ENCODE peak calls at places on chromosomes 13 and 19, in four cellular contexts. One of them, this sample, is unnamed.
A peak's percentile ranks its signal among the peaks of the same experiment; 100 is the strongest.

GRCh38 chr13:62014299-62014698 is 598.6 kb upstream of the PCDH20 start:
- DNase-seq in Panc1: peak; percentile 8
- DNase-seq in pancreas: no peak
- DNase-seq in mucosa of descending colon: no peak
- DNase-seq in this sample: no peak

GRCh38 chr19:54392078-54392477 is 23.2 kb upstream of the TTYH1 start:
- DNase-seq in Panc1: no peak
- DNase-seq in pancreas: no peak
- DNase-seq in mucosa of descending colon: no peak
- DNase-seq in this sample: no peak

GRCh38 chr19:12364391-12365093 is 941 bp downstream of the ZNF442 start:
- DNase-seq in Panc1: no peak
- DNase-seq in pancreas: no peak
- DNase-seq in mucosa of descending colon: no peak
- DNase-seq in this sample: peak; percentile 68

GRCh38 chr19:18044825-18045304 is 36.9 kb downstream of the ARRDC2 start:
- DNase-seq in Panc1: no peak
- DNase-seq in pancreas: peak; percentile 69
- DNase-seq in mucosa of descending colon: peak; percentile 83
- DNase-seq in this sample: peak; percentile 89

GRCh38 chr19:28537079-28537478 is 675.9 kb downstream of the UQCRFS1 start:
- DNase-seq in Panc1: no peak
- DNase-seq in pancreas: no peak
- DNase-seq in mucosa of descending colon: no peak
- DNase-seq in this sample: no peak

GRCh38 chr13:53885997-53886396 is 857.4 kb downstream of the OLFM4 start:
- DNase-seq in Panc1: no peak
- DNase-seq in pancreas: no peak
- DNase-seq in mucosa of descending colon: no peak
- DNase-seq in this sample: no peak

GRCh38 chr13:37303610-37304009 is 198.1 kb upstream of the CSNK1A1L start:
- DNase-seq in Panc1: no peak
- DNase-seq in pancreas: no peak
- DNase-seq in mucosa of descending colon: no peak
- DNase-seq in this sample: no peak

GRCh38 chr13:101726681-101727080 is 274.2 kb downstream of the ITGBL1 start:
- DNase-seq in Panc1: no peak
- DNase-seq in pancreas: no peak
- DNase-seq in mucosa of descending colon: no peak
- DNase-seq in this sample: no peak

GRCh38 chr19:40266912-40267600 is 18.1 kb downstream of the AKT2 start:
- DNase-seq in Panc1: no peak
- DNase-seq in pancreas: no peak
- DNase-seq in mucosa of descending colon: no peak
- DNase-seq in this sample: no peak

DNA sequence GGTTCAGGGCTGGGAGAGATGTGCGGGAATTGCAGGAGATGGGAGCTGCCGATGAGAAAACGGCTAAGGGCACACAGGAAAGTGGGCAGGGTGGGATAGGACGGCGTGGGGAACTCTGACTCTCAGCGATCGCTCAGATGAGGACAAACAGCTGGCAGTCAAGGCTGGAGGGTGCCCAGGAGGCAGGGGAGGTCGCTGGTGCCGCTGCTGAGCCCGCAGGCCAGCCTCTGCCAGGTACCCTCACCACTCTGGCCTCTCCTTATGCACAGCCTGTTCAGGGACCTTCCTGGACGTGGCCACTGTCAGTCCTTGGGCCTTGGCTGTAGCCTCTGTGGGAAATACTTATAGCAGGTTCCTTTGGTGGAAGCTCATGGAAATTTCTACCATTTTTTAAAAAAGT is 308.6 kb downstream of the TEX29 start:
- DNase-seq in Panc1: no peak
- DNase-seq in pancreas: no peak
- DNase-seq in mucosa of descending colon: no peak
- DNase-seq in this sample: no peak
- H3K9me3 ChIP-seq in Panc1: no peaks in the 10 kb centered on the region
- H3K9me3 ChIP-seq in pancreas: no peaks in the 10 kb centered on the region
- H3K9me3 ChIP-seq in mucosa of descending colon: no peaks in the 10 kb centered on the region
- H3K9me3 ChIP-seq in this sample: no peaks in the 10 kb centered on the region

GRCh38 chr19:23872282-23872919 is 42.3 kb upstream of the ZNF726 start:
- DNase-seq in Panc1: no peak
- DNase-seq in pancreas: no peak
- DNase-seq in mucosa of descending colon: no peak
- DNase-seq in this sample: no peak

GRCh38 chr19:23868630-23869029 is 46.1 kb upstream of the ZNF726 start:
- DNase-seq in Panc1: no peak
- DNase-seq in pancreas: no peak
- DNase-seq in mucosa of descending colon: no peak
- DNase-seq in this sample: no peak

GRCh38 chr19:23867895-23868294 is 46.8 kb upstream of the ZNF726 start:
- DNase-seq in Panc1: no peak
- DNase-seq in pancreas: no peak
- DNase-seq in mucosa of descending colon: no peak
- DNase-seq in this sample: no peak
- H3K9me3 ChIP-seq in Panc1: no peaks in the 10 kb centered on the region
- H3K9me3 ChIP-seq in pancreas: no peaks in the 10 kb centered on the region
- H3K9me3 ChIP-seq in mucosa of descending colon: peaks cover 6% of the 10 kb centered on the region
- H3K9me3 ChIP-seq in this sample: no peaks in the 10 kb centered on the region

DNA sequence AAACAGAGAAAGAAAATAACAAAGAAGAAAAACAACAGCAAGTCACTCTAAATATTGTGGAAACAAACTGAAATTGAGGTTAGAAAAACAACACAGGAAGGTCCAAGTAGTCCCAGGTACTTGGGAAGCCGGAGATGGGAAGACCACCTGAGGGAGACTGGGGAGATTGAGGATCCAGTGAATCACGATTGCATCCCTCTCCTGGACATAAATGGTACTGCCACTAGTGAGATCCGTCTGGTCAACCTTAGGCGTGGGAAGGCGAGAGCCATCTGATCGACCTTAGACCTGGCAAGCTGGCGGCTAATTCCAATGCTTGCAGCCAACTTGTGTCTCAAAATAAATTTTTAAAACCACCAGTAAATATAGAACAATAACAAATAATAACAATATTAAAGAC is 81.9 kb downstream of the ZNF726 start:
- DNase-seq in Panc1: no peak
- DNase-seq in pancreas: no peak
- DNase-seq in mucosa of descending colon: no peak
- DNase-seq in this sample: no peak
- H3K9me3 ChIP-seq in Panc1: no peaks in the 10 kb centered on the region
- H3K9me3 ChIP-seq in pancreas: no peaks in the 10 kb centered on the region
- H3K9me3 ChIP-seq in mucosa of descending colon: peaks cover 43% of the 10 kb centered on the region
- H3K9me3 ChIP-seq in this sample: no peaks in the 10 kb centered on the region

GRCh38 chr13:40656358-40656757 is 10.1 kb downstream of the FOXO1 start:
- DNase-seq in Panc1: no peak
- DNase-seq in pancreas: no peak
- DNase-seq in mucosa of descending colon: no peak
- DNase-seq in this sample: no peak
- H3K9me3 ChIP-seq in Panc1: no peaks in the 10 kb centered on the region
- H3K9me3 ChIP-seq in pancreas: no peaks in the 10 kb centered on the region
- H3K9me3 ChIP-seq in mucosa of descending colon: no peaks in the 10 kb centered on the region
- H3K9me3 ChIP-seq in this sample: no peaks in the 10 kb centered on the region

GRCh38 chr13:83440465-83440864 is 441.8 kb downstream of the SLITRK1 start:
- DNase-seq in Panc1: no peak
- DNase-seq in pancreas: no peak
- DNase-seq in mucosa of descending colon: no peak
- DNase-seq in this sample: no peak
- H3K9me3 ChIP-seq in Panc1: no peaks in the 10 kb centered on the region
- H3K9me3 ChIP-seq in pancreas: no peaks in the 10 kb centered on the region
- H3K9me3 ChIP-seq in mucosa of descending colon: peaks cover 31% of the 10 kb centered on the region
- H3K9me3 ChIP-seq in this sample: no peaks in the 10 kb centered on the region

DNA sequence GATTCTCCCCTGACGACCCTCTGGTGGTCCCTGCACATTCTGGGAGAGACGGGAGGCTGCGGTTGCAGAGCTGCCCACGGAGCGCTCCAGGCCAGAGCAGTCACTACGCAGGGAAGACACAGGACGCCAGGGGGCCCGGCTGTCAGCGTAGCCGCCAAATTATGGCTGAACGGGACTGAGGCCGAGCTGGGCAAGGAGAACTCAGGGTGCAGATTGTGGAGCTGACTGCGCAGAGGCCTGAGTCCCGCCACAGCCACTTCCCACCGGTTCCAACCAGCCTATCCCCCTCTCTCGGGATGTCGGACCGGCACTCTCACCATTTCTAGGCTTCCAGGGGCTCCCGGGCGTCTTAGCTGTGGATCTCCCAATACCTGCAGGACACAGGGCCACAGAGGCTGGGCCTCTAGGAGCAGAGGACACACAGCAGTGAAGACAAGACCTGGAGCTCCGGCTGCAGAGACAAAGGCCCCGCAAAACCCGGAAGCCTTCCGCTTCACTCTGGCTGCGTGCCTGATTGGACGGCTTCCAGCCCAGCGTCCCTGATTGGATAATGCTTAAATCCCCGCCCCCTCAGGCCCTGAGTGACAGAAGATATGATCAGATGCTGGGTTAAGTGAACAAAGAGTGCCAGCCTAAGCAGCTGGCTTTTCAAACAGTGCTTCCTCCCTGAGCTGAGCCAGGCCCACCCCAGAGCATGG is at the start of gene ZNF737:
- DNase-seq in Panc1: peak; percentile 63
- DNase-seq in pancreas: peak; percentile 97
- DNase-seq in mucosa of descending colon: peak; percentile 97
- DNase-seq in this sample: peak; percentile 96
- H3K9me3 ChIP-seq in Panc1: no peaks in the 10 kb centered on the region
- H3K9me3 ChIP-seq in pancreas: no peaks in the 10 kb centered on the region
- H3K9me3 ChIP-seq in mucosa of descending colon: peaks cover 56% of the 10 kb centered on the region
- H3K9me3 ChIP-seq in this sample: peaks cover 6% of the 10 kb centered on the region

DNA sequence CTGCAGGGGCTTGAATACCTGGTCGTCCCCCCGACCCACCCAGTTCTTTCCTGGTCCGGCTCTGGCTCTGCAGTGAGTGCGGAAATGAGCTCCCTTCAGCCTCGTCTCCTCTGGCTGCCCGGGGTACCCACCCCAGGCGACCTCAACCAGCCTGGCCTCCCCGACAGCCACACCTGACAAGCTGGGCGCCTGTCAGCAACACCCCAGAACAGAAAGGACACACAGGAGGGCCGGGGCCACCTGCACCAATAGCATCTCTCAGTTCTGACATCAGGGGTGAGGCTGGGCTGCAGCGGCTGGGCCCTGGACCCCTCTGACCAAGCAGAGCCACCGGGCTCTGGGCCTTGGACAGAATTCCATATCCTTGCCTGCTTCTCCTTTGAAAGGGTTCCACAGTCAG is 19.7 kb downstream of the SUGP1 start:
- DNase-seq in Panc1: no peak
- DNase-seq in pancreas: no peak
- DNase-seq in mucosa of descending colon: no peak
- DNase-seq in this sample: no peak
- H3K9me3 ChIP-seq in Panc1: no peaks in the 10 kb centered on the region
- H3K9me3 ChIP-seq in pancreas: no peaks in the 10 kb centered on the region
- H3K9me3 ChIP-seq in mucosa of descending colon: no peaks in the 10 kb centered on the region
- H3K9me3 ChIP-seq in this sample: no peaks in the 10 kb centered on the region

GRCh38 chr19:56398809-56399208 is 5.3 kb upstream of the ZNF583 start:
- DNase-seq in Panc1: no peak
- DNase-seq in pancreas: no peak
- DNase-seq in mucosa of descending colon: no peak
- DNase-seq in this sample: no peak
- H3K9me3 ChIP-seq in Panc1: peaks cover 61% of the 10 kb centered on the region
- H3K9me3 ChIP-seq in pancreas: no peaks in the 10 kb centered on the region
- H3K9me3 ChIP-seq in mucosa of descending colon: peaks cover 80% of the 10 kb centered on the region
- H3K9me3 ChIP-seq in this sample: peaks cover 8% of the 10 kb centered on the region

GRCh38 chr19:56554272-56554869 is 12.9 kb upstream of the ZNF470 start:
- DNase-seq in Panc1: no peak
- DNase-seq in pancreas: no peak
- DNase-seq in mucosa of descending colon: no peak
- DNase-seq in this sample: no peak
- H3K9me3 ChIP-seq in Panc1: peaks cover 75% of the 10 kb centered on the region
- H3K9me3 ChIP-seq in pancreas: peaks cover 44% of the 10 kb centered on the region
- H3K9me3 ChIP-seq in mucosa of descending colon: peaks cover 97% of the 10 kb centered on the region
- H3K9me3 ChIP-seq in this sample: peaks cover 92% of the 10 kb centered on the region

GRCh38 chr13:18993884-18994660 is 187.6 kb downstream of the TUBA3C start:
- DNase-seq in Panc1: no peak
- DNase-seq in pancreas: peak; percentile 72
- DNase-seq in mucosa of descending colon: no peak
- DNase-seq in this sample: no peak
- H3K9me3 ChIP-seq in Panc1: no peaks in the 10 kb centered on the region
- H3K9me3 ChIP-seq in pancreas: no peaks in the 10 kb centered on the region
- H3K9me3 ChIP-seq in mucosa of descending colon: peaks cover 62% of the 10 kb centered on the region
- H3K9me3 ChIP-seq in this sample: no peaks in the 10 kb centered on the region